ENCODE peak calls at places on chromosome 17, in nine cellular contexts. G, L, J, V, D, H, T, O and Q are unnamed samples.

GRCh38 chr17:2337811-2338657 is 733 bp downstream of the SGSM2 start:
- DNase-seq in G (peak; percentile 57), L (no peak), J (peak; percentile 44), V (no peak), D (peak; percentile 51), H (peak; percentile 86), T (peak; percentile 84), O (peak; percentile 32), Q (peak; percentile 53)

GRCh38 chr17:7969434-7969833 is 33.0 kb upstream of the GUCY2D start:
- DNase-seq in G (no peak), L (no peak), J (no peak), V (no peak), D (no peak), H (no peak), T (no peak), O (no peak), Q (no peak)

GRCh38 chr17:74605361-74605760 is 13.3 kb upstream of the CD300LD start:
- DNase-seq in G (no peak), L (peak; percentile 5), J (peak; percentile 41), V (peak; percentile 3), D (no peak), H (peak; percentile 79), T (peak; percentile 78), O (peak; percentile 70), Q (no peak)

GRCh38 chr17:56185491-56185890 is 32.2 kb downstream of the ANKFN1 start:
- DNase-seq in G (no peak), L (no peak), J (peak; percentile 49), V (no peak), D (no peak), H (no peak), T (peak; percentile 24), O (peak; percentile 73), Q (no peak)

GRCh38 chr17:64750478-64750877 is 88.4 kb upstream of the SMURF2 start:
- DNase-seq in G (no peak), L (no peak), J (no peak), V (no peak), D (no peak), H (no peak), T (no peak), O (no peak), Q (no peak)

GRCh38 chr17:57623620-57624019 is 121.5 kb downstream of the CCDC182 start:
- DNase-seq in G (no peak), L (no peak), J (no peak), V (no peak), D (no peak), H (no peak), T (no peak), O (no peak), Q (no peak)

GRCh38 chr17:173064-173911 is 8.2 kb downstream of the DOC2B start:
- DNase-seq in G (no peak), L (no peak), J (no peak), V (no peak), D (no peak), H (no peak), T (no peak), O (no peak), Q (no peak)

GRCh38 chr17:47232465-47232864 is 21.2 kb upstream of the ITGB3 start:
- DNase-seq in G (no peak), L (no peak), J (no peak), V (no peak), D (no peak), H (no peak), T (no peak), O (no peak), Q (no peak)

GRCh38 chr17:49513616-49514373 is 18.7 kb downstream of the NGFR start:
- DNase-seq in G (no peak), L (no peak), J (no peak), V (no peak), D (no peak), H (peak; percentile 91), T (no peak), O (no peak), Q (no peak)

GRCh38 chr17:76909971-76910760 is 42.0 kb downstream of the MGAT5B start:
- DNase-seq in G (peak; percentile 8), L (no peak), J (peak; percentile 41), V (no peak), D (peak; percentile 42), H (peak; percentile 7), T (peak; percentile 86), O (peak; percentile 30), Q (no peak)

GRCh38 chr17:29243792-29244191 is 2.9 kb upstream of the CRYBA1 start:
- DNase-seq in G (peak; percentile 17), L (no peak), J (peak; percentile 44), V (no peak), D (no peak), H (no peak), T (no peak), O (no peak), Q (no peak)

GRCh38 chr17:42358434-42358833 is 29.8 kb downstream of the STAT3 start:
- DNase-seq in G (no peak), L (no peak), J (no peak), V (no peak), D (no peak), H (no peak), T (no peak), O (no peak), Q (no peak)

GRCh38 chr17:77425791-77426641 is 285.2 kb downstream of the SEC14L1 start:
- DNase-seq in G (no peak), L (no peak), J (peak; percentile 87), V (peak; percentile 67), D (no peak), H (no peak), T (peak; percentile 90), O (peak; percentile 82), Q (no peak)

GRCh38 chr17:29156781-29157180 is 23.4 kb downstream of the MYO18A start:
- DNase-seq in G (no peak), L (no peak), J (no peak), V (no peak), D (no peak), H (peak; percentile 75), T (peak; percentile 6), O (no peak), Q (no peak)

GRCh38 chr17:49696233-49696761 is 11.5 kb downstream of the SLC35B1 start:
- DNase-seq in G (peak; percentile 51), L (no peak), J (peak; percentile 17), V (no peak), D (no peak), H (no peak), T (no peak), O (no peak), Q (no peak)

GRCh38 chr17:6796887-6797490 is 21.0 kb downstream of the FBXO39 start:
- DNase-seq in G (no peak), L (no peak), J (no peak), V (no peak), D (no peak), H (no peak), T (no peak), O (no peak), Q (peak; percentile 57)

GRCh38 chr17:61221597-61222471 is 177.8 kb upstream of the TBX2 start:
- DNase-seq in G (no peak), L (no peak), J (peak; percentile 37), V (no peak), D (no peak), H (no peak), T (no peak), O (peak; percentile 59), Q (no peak)

GRCh38 chr17:54898576-54898975 is 2.1 kb upstream of the TOM1L1 start:
- DNase-seq in G (no peak), L (no peak), J (no peak), V (no peak), D (no peak), H (no peak), T (no peak), O (peak; percentile 36), Q (no peak)

DNA sequence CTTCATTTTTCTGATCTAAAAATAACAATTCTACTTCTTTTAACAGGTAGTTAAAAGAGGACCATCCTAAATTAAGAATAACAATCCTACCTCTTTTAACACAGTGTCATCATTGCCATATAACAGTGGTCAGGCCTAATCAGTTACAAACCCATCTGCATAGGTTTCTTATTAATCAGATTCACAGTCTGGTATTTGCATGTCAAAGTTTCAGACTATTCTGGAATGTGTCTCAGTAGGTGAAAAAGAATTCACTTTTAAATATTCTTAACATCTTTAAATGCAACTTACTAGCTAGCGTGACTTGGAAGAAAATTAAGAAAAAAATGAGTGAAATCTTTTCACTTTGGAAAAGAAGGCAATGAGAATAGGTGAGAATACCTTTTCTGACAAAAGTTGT is 6.8 kb upstream of the KRT12 start:
- DNase-seq in G (no peak), L (no peak), J (no peak), V (no peak), D (no peak), H (no peak), T (no peak), O (peak; percentile 39), Q (no peak)
- H3K27me3 ChIP-seq in G (no peaks in the 10 kb centered on the region), L (no peaks in the 10 kb centered on the region), J (peaks cover 2% of the 10 kb centered on the region), V (peaks cover 3% of the 10 kb centered on the region), D (no peaks in the 10 kb centered on the region), H (no peaks in the 10 kb centered on the region), T (no peaks in the 10 kb centered on the region), O (no peaks in the 10 kb centered on the region), Q (no peaks in the 10 kb centered on the region)

GRCh38 chr17:9253308-9253707 is 232.0 kb downstream of the NTN1 start:
- DNase-seq in G (peak; percentile 75), L (no peak), J (no peak), V (no peak), D (no peak), H (no peak), T (no peak), O (no peak), Q (no peak)
- H3K27me3 ChIP-seq in G (no peaks in the 10 kb centered on the region), L (no peaks in the 10 kb centered on the region), J (no peaks in the 10 kb centered on the region), V (no peaks in the 10 kb centered on the region), D (no peaks in the 10 kb centered on the region), H (no peaks in the 10 kb centered on the region), T (no peaks in the 10 kb centered on the region), O (no peaks in the 10 kb centered on the region), Q (no peaks in the 10 kb centered on the region)

GRCh38 chr17:37743875-37744632 is 805 bp downstream of the HNF1B start:
- DNase-seq in G (peak; percentile 38), L (no peak), J (no peak), V (no peak), D (peak; percentile 49), H (no peak), T (peak; percentile 56), O (no peak), Q (no peak)
- H3K27me3 ChIP-seq in G (peaks cover 33% of the 10 kb centered on the region), L (peaks cover 59% of the 10 kb centered on the region), J (peaks cover 87% of the 10 kb centered on the region), V (peaks cover 84% of the 10 kb centered on the region), D (no peaks in the 10 kb centered on the region), H (no peaks in the 10 kb centered on the region), T (peaks cover 67% of the 10 kb centered on the region), O (peaks cover 82% of the 10 kb centered on the region), Q (peaks cover 42% of the 10 kb centered on the region)

GRCh38 chr17:48388955-48389764 is 40.9 kb downstream of the SKAP1 start:
- DNase-seq in G (no peak), L (no peak), J (no peak), V (no peak), D (no peak), H (no peak), T (no peak), O (no peak), Q (no peak)

GRCh38 chr17:48392836-48393235 is 37.2 kb downstream of the SKAP1 start:
- DNase-seq in G (no peak), L (no peak), J (no peak), V (no peak), D (no peak), H (no peak), T (no peak), O (no peak), Q (no peak)

GRCh38 chr17:48393271-48393670 is 36.7 kb downstream of the SKAP1 start:
- DNase-seq in G (no peak), L (no peak), J (no peak), V (no peak), D (no peak), H (no peak), T (no peak), O (no peak), Q (no peak)

GRCh38 chr17:48391460-48391859 is 38.6 kb downstream of the SKAP1 start:
- DNase-seq in G (no peak), L (no peak), J (no peak), V (no peak), D (no peak), H (no peak), T (no peak), O (no peak), Q (no peak)

GRCh38 chr17:48389903-48390302 is 40.1 kb downstream of the SKAP1 start:
- DNase-seq in G (no peak), L (no peak), J (no peak), V (no peak), D (no peak), H (no peak), T (no peak), O (no peak), Q (no peak)
- H3K27me3 ChIP-seq in G (no peaks in the 10 kb centered on the region), L (peaks cover 8% of the 10 kb centered on the region), J (peaks cover 50% of the 10 kb centered on the region), V (peaks cover 47% of the 10 kb centered on the region), D (no peaks in the 10 kb centered on the region), H (peaks cover 5% of the 10 kb centered on the region), T (peaks cover 19% of the 10 kb centered on the region), O (peaks cover 53% of the 10 kb centered on the region), Q (no peaks in the 10 kb centered on the region)